ENCODE peak calls at places on chromosomes 4 and X, in six cellular contexts. O is lower lobe of right lung, I is fibroblast of mammary gland, P is HL-60, F is transverse colon, Q is testis. E is an unnamed sample.

GRCh38 chr4:3657917-3658913 is 108.0 kb upstream of the ADRA2C start:
- DNase-seq in O (no peak), I (peak; percentile 72), P (no peak), F (no peak), Q (peak; percentile 74), E (no peak)

GRCh38 chrX:1542994-1543725 is 6.2 kb upstream of the P2RY8 start:
- DNase-seq in O (no peak), I (no peak), P (no peak), F (no peak), Q (no peak), E (no peak)

GRCh38 chr4:71126719-71127118 is 133.3 kb downstream of the DCK start:
- DNase-seq in O (no peak), I (peak; percentile 92), P (no peak), F (peak; percentile 27), Q (no peak), E (no peak)

GRCh38 chr4:12724520-12724919 is 759.6 kb downstream of the RAB28 start:
- DNase-seq in O (no peak), I (peak; percentile 4), P (no peak), F (no peak), Q (no peak), E (peak; percentile 9)

GRCh38 chrX:41127476-41128192 is 42.4 kb downstream of the USP9X start:
- DNase-seq in O (no peak), I (no peak), P (no peak), F (no peak), Q (no peak), E (peak; percentile 21)

GRCh38 chr4:140237616-140238352 is 83.8 kb upstream of the MAML3 start:
- DNase-seq in O (peak; percentile 76), I (peak; percentile 97), P (peak; percentile 61), F (peak; percentile 71), Q (peak; percentile 78), E (no peak)

GRCh38 chrX:13843150-13843721 is 26.3 kb upstream of the GPM6B start:
- DNase-seq in O (no peak), I (peak; percentile 22), P (no peak), F (no peak), Q (no peak), E (peak; percentile 26)

GRCh38 chr4:126766266-126766665 is 866.5 kb upstream of the INTU start:
- DNase-seq in O (no peak), I (peak; percentile 47), P (no peak), F (no peak), Q (no peak), E (no peak)

GRCh38 chr4:2331043-2331420 is 69.1 kb upstream of the MXD4 start:
- DNase-seq in O (no peak), I (no peak), P (no peak), F (no peak), Q (no peak), E (no peak)

GRCh38 chr4:51943221-51943620 is 76.9 kb downstream of the LRRC66 start:
- DNase-seq in O (no peak), I (peak; percentile 34), P (no peak), F (no peak), Q (no peak), E (no peak)

GRCh38 chr4:4890574-4891260 is 31.3 kb downstream of the MSX1 start:
- DNase-seq in O (no peak), I (no peak), P (no peak), F (no peak), Q (no peak), E (no peak)

GRCh38 chr4:100099746-100100145 is 90.5 kb downstream of the DDIT4L start:
- DNase-seq in O (no peak), I (no peak), P (no peak), F (no peak), Q (no peak), E (no peak)

GRCh38 chr4:85777908-85778808 is 303.2 kb downstream of the ARHGAP24 start:
- DNase-seq in O (no peak), I (no peak), P (no peak), F (no peak), Q (no peak), E (peak; percentile 69)

GRCh38 chr4:13264126-13264525 is 220.0 kb downstream of the RAB28 start:
- DNase-seq in O (no peak), I (peak; percentile 14), P (no peak), F (no peak), Q (no peak), E (no peak)

GRCh38 chrX:131783555-131784338 is 239.4 kb upstream of the STK26 start:
- DNase-seq in O (no peak), I (peak; percentile 91), P (no peak), F (peak; percentile 83), Q (no peak), E (peak; percentile 34)

GRCh38 chr4:82425478-82425877 is 4.8 kb downstream of the HNRNPDL start:
- DNase-seq in O (no peak), I (no peak), P (no peak), F (no peak), Q (no peak), E (no peak)

GRCh38 chrX:1224954-1225353 is 12.5 kb upstream of the CRLF2 start:
- DNase-seq in O (no peak), I (no peak), P (no peak), F (no peak), Q (no peak), E (peak; percentile 76)

GRCh38 chr4:656651-657337 is 17.3 kb downstream of the ATP5ME start:
- DNase-seq in O (peak; percentile 44), I (peak; percentile 19), P (no peak), F (no peak), Q (no peak), E (no peak)

GRCh38 chr4:41095973-41096372 is 118.4 kb downstream of the APBB2 start:
- DNase-seq in O (no peak), I (peak; percentile 47), P (no peak), F (no peak), Q (no peak), E (peak; percentile 62)

GRCh38 chr4:152052431-152053057 is 291.7 kb upstream of the GATB start:
- DNase-seq in O (no peak), I (no peak), P (peak; percentile 16), F (no peak), Q (no peak), E (no peak)

GRCh38 chr4:55865228-55865806 is 11.9 kb downstream of the EXOC1 start:
- DNase-seq in O (no peak), I (peak; percentile 82), P (no peak), F (no peak), Q (no peak), E (no peak)

GRCh38 chr4:33649015-33649414 is 2595.3 kb downstream of the ARAP2 start:
- DNase-seq in O (no peak), I (peak; percentile 66), P (no peak), F (no peak), Q (no peak), E (no peak)

GRCh38 chr4:183364025-183364424 is 41.8 kb upstream of the CLDN24 start:
- DNase-seq in O (no peak), I (no peak), P (no peak), F (no peak), Q (no peak), E (no peak)

GRCh38 chr4:80007745-80008149 is 65.3 kb downstream of the ANTXR2 start:
- DNase-seq in O (no peak), I (no peak), P (no peak), F (no peak), Q (no peak), E (peak; percentile 41)

GRCh38 chrX:131288188-131288587 is 918 bp downstream of the IGSF1 start:
- DNase-seq in O (no peak), I (no peak), P (no peak), F (no peak), Q (no peak), E (no peak)

GRCh38 chr4:95107635-95108034 is 349.9 kb downstream of the BMPR1B start:
- DNase-seq in O (no peak), I (peak; percentile 88), P (no peak), F (no peak), Q (no peak), E (no peak)

GRCh38 chr4:144597171-144597570 is 48.8 kb upstream of the HHIP start:
- DNase-seq in O (no peak), I (no peak), P (no peak), F (no peak), Q (no peak), E (no peak)
- TF ChIP-seq CTCF in O (no peak), I (no peak), P (no peak), F (no peak), Q (no peak), E (no peak)

GRCh38 chrX:137574102-137574783 is 8.3 kb downstream of the ZIC3 start:
- DNase-seq in O (no peak), I (no peak), P (no peak), F (no peak), Q (no peak), E (no peak)
- H3K4me3 ChIP-seq in O (no peak overlapping the region), I (no peak overlapping the region), P (no peak overlapping the region), F (no peak overlapping the region), Q (peak overlapping the region; percentile 43), E (no peak overlapping the region)

GRCh38 chr4:185016946-185017797 is 1.1 kb upstream of the HELT start:
- DNase-seq in O (no peak), I (peak; percentile 32), P (no peak), F (no peak), Q (no peak), E (no peak)

GRCh38 chr4:185016101-185016940 is 2.0 kb upstream of the HELT start:
- DNase-seq in O (no peak), I (no peak), P (no peak), F (no peak), Q (no peak), E (no peak)

GRCh38 chr4:185015108-185015507 is 3.2 kb upstream of the HELT start:
- DNase-seq in O (no peak), I (peak; percentile 18), P (no peak), F (no peak), Q (no peak), E (no peak)

GRCh38 chr4:185013715-185014114 is 4.6 kb upstream of the HELT start:
- DNase-seq in O (no peak), I (no peak), P (no peak), F (no peak), Q (no peak), E (no peak)

DNA sequence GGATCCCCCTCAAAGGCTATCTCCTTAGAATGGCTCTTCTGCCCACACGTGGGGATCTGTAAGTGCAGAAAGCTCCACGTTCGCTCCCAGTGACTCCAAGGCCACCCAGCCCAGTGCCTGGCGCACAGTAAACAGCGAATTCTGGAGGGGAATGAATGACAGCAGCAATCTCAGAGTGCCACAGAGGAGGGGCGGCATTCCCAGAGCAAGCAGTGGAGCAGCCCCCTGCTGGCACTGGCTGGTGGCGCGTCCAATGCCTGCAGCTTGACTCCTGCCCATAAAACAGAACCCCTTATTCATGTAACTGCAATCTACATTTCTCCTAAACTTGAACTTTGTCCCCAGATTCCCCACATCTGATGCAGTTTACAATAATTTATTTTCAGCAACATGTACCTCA is 6.9 kb upstream of the HELT start:
- DNase-seq in O (no peak), I (no peak), P (no peak), F (no peak), Q (no peak), E (no peak)
- TF ChIP-seq CTCF in O (peak; percentile 24), I (peak; percentile 42), P (peak; percentile 24), F (peak; percentile 29), Q (peak; percentile 6), E (peak; percentile 45)

DNA sequence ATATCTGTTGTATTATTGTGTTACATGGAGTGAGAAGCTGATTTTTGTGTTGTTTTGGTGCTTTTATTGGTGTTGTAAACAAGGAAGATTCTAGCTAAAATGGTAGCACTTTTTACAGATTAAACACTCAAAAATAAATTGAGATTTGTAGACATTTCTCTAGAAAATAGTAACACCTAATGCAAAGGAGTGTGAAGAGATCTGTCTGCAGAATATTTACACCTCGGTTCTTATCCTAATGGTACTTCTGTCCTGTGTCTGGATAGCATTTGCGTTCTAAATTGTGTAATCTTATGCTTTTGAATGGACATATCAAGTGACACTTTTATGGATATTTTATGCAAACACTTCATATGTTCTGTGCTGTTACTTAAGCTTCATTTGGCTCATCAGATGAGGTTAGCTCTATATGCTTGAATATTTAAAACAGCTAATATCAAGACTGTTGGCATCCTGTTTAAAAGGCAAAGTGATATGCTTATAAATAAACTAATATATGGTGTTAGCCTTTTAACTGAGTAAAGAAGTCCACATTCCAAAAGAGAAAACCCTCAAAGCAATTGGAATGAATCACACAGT is 6.0 kb downstream of the PCDH7 start:
- DNase-seq in O (no peak), I (no peak), P (no peak), F (no peak), Q (no peak), E (no peak)
- H3K4me3 ChIP-seq in O (no peak overlapping the region), I (no peak overlapping the region), P (no peak overlapping the region), F (peak overlapping the region; percentile 0), Q (no peak overlapping the region), E (no peak overlapping the region)